ENCODE peak calls at places on chromosomes 1 and 21, in ten cellular contexts. H is activated CD8-positive, alpha-beta memory T cell treated with anti-CD3 and anti-CD28 coated beads, Interleukin-2, amount 50 U/mL, for 48 hours; K is T-helper 1 cell; A is C1 segment of cervical spinal cord; C is GM23248; L is frontal cortex; W is cerebellar cortex; N is HS-27A; V is activated CD4-positive, alpha-beta T cell treated with anti-CD3 and anti-CD28 coated beads, Interleukin-2, amount 50 U/mL, for 1 hour; F is HEK293T. Y is an unnamed sample.

GRCh38 chr1:59202455-59202854 is 94.4 kb upstream of the FGGY start:
- DNase-seq in H (no peak), K (no peak), A (no peak), C (no peak), L (no peak), W (no peak), N (no peak), V (no peak), F (no peak), Y (no peak)

GRCh38 chr1:46830665-46831322 is 31.9 kb downstream of the CYP4B1 start:
- DNase-seq in H (no peak), K (no peak), A (no peak), C (no peak), L (no peak), W (no peak), N (no peak), V (no peak), F (no peak), Y (no peak)

GRCh38 chr1:45216861-45217260 is 10.5 kb upstream of the ZSWIM5 start:
- DNase-seq in H (no peak), K (no peak), A (no peak), C (no peak), L (no peak), W (no peak), N (no peak), V (no peak), F (no peak), Y (no peak)

GRCh38 chr1:178993559-178993958 is 32.1 kb upstream of the FAM20B start:
- DNase-seq in H (no peak), K (no peak), A (no peak), C (no peak), L (no peak), W (no peak), N (no peak), V (no peak), F (no peak), Y (no peak)

GRCh38 chr1:230424440-230425251 is 1.5 kb downstream of the PGBD5 start:
- DNase-seq in H (no peak), K (no peak), A (no peak), C (peak; percentile 4), L (no peak), W (peak; percentile 50), N (no peak), V (no peak), F (no peak), Y (no peak)

GRCh38 chr1:40421348-40421693 is 29.0 kb upstream of the ZFP69B start:
- DNase-seq in H (no peak), K (no peak), A (no peak), C (no peak), L (no peak), W (no peak), N (no peak), V (no peak), F (no peak), Y (no peak)

GRCh38 chr1:213666922-213667321 is 320.9 kb upstream of the PROX1 start:
- DNase-seq in H (no peak), K (no peak), A (no peak), C (no peak), L (no peak), W (no peak), N (no peak), V (no peak), F (no peak), Y (no peak)

GRCh38 chr1:114024049-114024448 is 44.8 kb downstream of the OLFML3 start:
- DNase-seq in H (no peak), K (no peak), A (no peak), C (peak; percentile 12), L (no peak), W (no peak), N (no peak), V (no peak), F (peak; percentile 52), Y (peak; percentile 13)

GRCh38 chr1:33346921-33347649 is 26.2 kb upstream of the A3GALT2 start:
- DNase-seq in H (no peak), K (peak; percentile 13), A (no peak), C (peak; percentile 84), L (no peak), W (no peak), N (peak; percentile 93), V (no peak), F (no peak), Y (peak; percentile 81)

GRCh38 chr1:25091671-25092070 is 140.6 kb downstream of the SYF2 start:
- DNase-seq in H (no peak), K (no peak), A (no peak), C (no peak), L (no peak), W (no peak), N (no peak), V (no peak), F (no peak), Y (no peak)

GRCh38 chr1:156755527-156755950 is 4.1 kb upstream of the HDGF start:
- DNase-seq in H (no peak), K (no peak), A (no peak), C (no peak), L (no peak), W (no peak), N (no peak), V (no peak), F (no peak), Y (no peak)

GRCh38 chr1:228295201-228295600 is 87.4 kb downstream of the OBSCN start:
- DNase-seq in H (no peak), K (no peak), A (no peak), C (no peak), L (no peak), W (no peak), N (no peak), V (no peak), F (no peak), Y (no peak)

GRCh38 chr1:25522240-25522639 is 21.2 kb upstream of the LDLRAP1 start:
- DNase-seq in H (no peak), K (no peak), A (no peak), C (peak; percentile 45), L (no peak), W (no peak), N (no peak), V (no peak), F (no peak), Y (no peak)

GRCh38 chr1:204915856-204916485 is 45.3 kb downstream of the NFASC start:
- DNase-seq in H (no peak), K (no peak), A (no peak), C (peak; percentile 38), L (no peak), W (no peak), N (no peak), V (no peak), F (no peak), Y (no peak)

GRCh38 chr21:45353200-45353599 is 51.8 kb upstream of the COL18A1 start:
- DNase-seq in H (no peak), K (no peak), A (no peak), C (peak; percentile 8), L (no peak), W (no peak), N (no peak), V (no peak), F (no peak), Y (no peak)

GRCh38 chr1:14138627-14139026 is 438.6 kb downstream of the PRDM2 start:
- DNase-seq in H (no peak), K (no peak), A (no peak), C (no peak), L (no peak), W (peak; percentile 68), N (no peak), V (no peak), F (no peak), Y (no peak)

GRCh38 chr1:24929876-24930702 is at the start of gene RUNX3:
- DNase-seq in H (peak; percentile 94), K (peak; percentile 96), A (no peak), C (peak; percentile 74), L (peak; percentile 76), W (no peak), N (no peak), V (peak; percentile 91), F (peak; percentile 64), Y (no peak)

GRCh38 chr1:89566761-89567174 is 42.1 kb downstream of the LRRC8B start:
- DNase-seq in H (no peak), K (no peak), A (no peak), C (no peak), L (no peak), W (no peak), N (no peak), V (no peak), F (peak; percentile 38), Y (peak; percentile 13)

GRCh38 chr1:180970333-180971079 is 52.2 kb downstream of the STX6 start:
- DNase-seq in H (no peak), K (no peak), A (no peak), C (no peak), L (no peak), W (no peak), N (no peak), V (no peak), F (no peak), Y (no peak)

GRCh38 chr1:89605692-89606091 is 27.2 kb upstream of the LRRC8C start:
- DNase-seq in H (no peak), K (no peak), A (no peak), C (peak; percentile 46), L (no peak), W (no peak), N (peak; percentile 89), V (no peak), F (no peak), Y (no peak)

GRCh38 chr1:25904942-25905679 is 1.1 kb downstream of the STMN1 start:
- DNase-seq in H (peak; percentile 99), K (peak; percentile 96), A (peak; percentile 62), C (peak; percentile 96), L (peak; percentile 84), W (peak; percentile 94), N (peak; percentile 83), V (peak; percentile 88), F (peak; percentile 96), Y (peak; percentile 77)

GRCh38 chr1:194654956-194655355 is 1468.5 kb upstream of the B3GALT2 start:
- DNase-seq in H (no peak), K (no peak), A (no peak), C (no peak), L (no peak), W (no peak), N (no peak), V (no peak), F (no peak), Y (no peak)

GRCh38 chr1:153548722-153549695 is at the start of gene S100A3:
- DNase-seq in H (no peak), K (no peak), A (no peak), C (peak; percentile 96), L (no peak), W (no peak), N (peak; percentile 81), V (no peak), F (no peak), Y (peak; percentile 96)

GRCh38 chr21:41802684-41803083 is 35.8 kb upstream of the RIPK4 start:
- DNase-seq in H (no peak), K (no peak), A (no peak), C (peak; percentile 48), L (no peak), W (peak; percentile 85), N (no peak), V (no peak), F (no peak), Y (no peak)

Y was measured in stromal cell of bone marrow.